ENCODE peak calls at places on chromosome 10, in five cellular contexts. O is SK-N-SH, E is right lobe of liver, T is osteoblast, L is stomach. G is an unnamed sample. For H3K4me1, the result is how much of the 10 kb centered on the place peaks cover.

GRCh38 chr10:48197236-48197899 is 77.1 kb downstream of the FRMPD2 start:
- DNase-seq in L (no peak), O (no peak), E (no peak), T (no peak), G (no peak)

GRCh38 chr10:113720386-113720785 is 31.1 kb upstream of the PLEKHS1 start:
- DNase-seq in E (no peak), O (no peak), L (no peak), T (no peak), G (no peak)

GRCh38 chr10:42543840-42544372 is 94.5 kb downstream of the ZNF33B start:
- DNase-seq in L (no peak), E (no peak), T (no peak), O (no peak), G (no peak)

GRCh38 chr10:123391275-123392028 is 237.2 kb downstream of the BUB3 start:
- DNase-seq in L (no peak), E (no peak), T (no peak), O (no peak), G (no peak)

GRCh38 chr10:88898727-88899126 is 18.7 kb downstream of the STAMBPL1 start:
- DNase-seq in O (no peak), E (no peak), T (no peak), L (no peak), G (no peak)

GRCh38 chr10:4939224-4940072 is 23.8 kb upstream of the AKR1C1 start:
- DNase-seq in T (peak), L (no peak), E (no peak), O (no peak), G (no peak)

GRCh38 chr10:75272896-75273295 is 37.1 kb upstream of the COMTD1 start:
- DNase-seq in E (no peak), T (no peak), O (no peak), L (peak), G (no peak)

GRCh38 chr10:98361131-98361633 is 53.8 kb downstream of the PYROXD2 start:
- DNase-seq in L (peak), E (no peak), O (no peak), T (peak), G (peak)

GRCh38 chr10:15868006-15868405 is 7.7 kb upstream of the MINDY3 start:
- DNase-seq in O (no peak), T (no peak), L (no peak), E (no peak), G (no peak)

GRCh38 chr10:97023401-97024180 is 162.2 kb downstream of the SLIT1 start:
- DNase-seq in O (no peak), E (no peak), L (no peak), T (peak), G (no peak)

GRCh38 chr10:122276611-122277205 is 5.6 kb downstream of the BTBD16 start:
- DNase-seq in T (no peak), L (peak), O (no peak), E (no peak), G (no peak)

GRCh38 chr10:8874972-8875371 is 820.5 kb downstream of the GATA3 start:
- DNase-seq in O (no peak), E (no peak), T (no peak), L (no peak), G (no peak)

GRCh38 chr10:103238506-103239252 is 7.0 kb upstream of the RPEL1 start:
- DNase-seq in L (peak), O (no peak), T (peak), E (no peak), G (peak)

GRCh38 chr10:132628966-132629900 is 91.6 kb downstream of the INPP5A start:
- DNase-seq in O (no peak), E (no peak), T (peak), L (no peak), G (no peak)
- H3K4me1 ChIP-seq in O (under half), E (under half), T (under half), L (half or more), G (under half)

GRCh38 chr10:100749059-100749308 is 3.6 kb downstream of the PAX2 start:
- DNase-seq in O (no peak), T (no peak), L (no peak), E (no peak), G (no peak)
- H3K4me1 ChIP-seq in O (under half), T (under half), L (half or more), E (under half), G (under half)

GRCh38 chr10:112362833-112363232 is 11.1 kb upstream of the ACSL5 start:
- DNase-seq in T (no peak), L (no peak), O (no peak), E (peak), G (peak)
- H3K4me1 ChIP-seq in T (under half), L (under half), O (under half), E (under half), G (under half)

GRCh38 chr10:7090529-7090928 is 320.3 kb downstream of the SFMBT2 start:
- DNase-seq in L (no peak), E (no peak), T (no peak), O (no peak), G (no peak)

GRCh38 chr10:7084255-7085005 is 326.4 kb downstream of the SFMBT2 start:
- DNase-seq in O (no peak), E (no peak), L (no peak), T (no peak), G (no peak)

GRCh38 chr10:7085147-7085912 is 325.5 kb downstream of the SFMBT2 start:
- DNase-seq in O (no peak), T (no peak), L (no peak), E (no peak), G (no peak)

GRCh38 chr10:7082967-7083366 is 327.9 kb downstream of the SFMBT2 start:
- DNase-seq in O (no peak), T (no peak), L (no peak), E (no peak), G (no peak)

DNA sequence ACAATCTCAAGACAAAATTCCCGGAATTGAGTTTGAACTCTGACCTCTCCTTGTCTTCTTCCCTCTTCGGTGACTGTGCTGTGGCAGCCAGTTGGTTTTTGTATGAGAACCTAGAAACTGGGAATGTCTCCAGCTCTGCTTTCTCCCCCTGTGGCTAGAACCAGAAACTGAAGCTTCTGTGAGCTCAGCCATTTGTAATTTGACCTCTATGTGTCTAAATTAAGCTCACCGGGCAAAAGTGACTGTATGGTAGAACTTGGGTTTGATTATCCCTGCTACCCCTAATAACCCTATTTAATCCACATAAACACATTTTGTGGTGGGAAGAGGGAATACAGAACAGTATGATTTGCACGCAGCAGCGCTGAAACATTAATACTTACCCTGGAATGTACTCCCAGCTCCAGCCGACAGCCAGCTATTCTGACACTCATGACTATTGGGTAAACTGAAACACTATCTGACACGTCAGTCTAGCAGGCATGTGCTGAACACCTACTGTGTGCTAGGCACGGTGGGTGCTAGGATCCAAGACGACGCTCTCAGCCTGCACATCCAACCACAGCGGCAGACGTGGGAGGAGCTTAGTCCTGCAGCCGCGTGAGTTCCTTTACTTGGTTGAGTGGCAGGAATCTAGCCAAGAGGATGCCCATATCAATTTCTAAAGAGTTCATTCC is 324.8 kb downstream of the SFMBT2 start:
- DNase-seq in L (no peak), E (no peak), T (no peak), O (no peak), G (no peak)
- H3K4me1 ChIP-seq in L (under half), E (under half), T (under half), O (under half), G (under half)

GRCh38 chr10:3486346-3487065 is 298.5 kb downstream of the KLF6 start:
- DNase-seq in O (peak), T (no peak), E (no peak), L (peak), G (peak)

GRCh38 chr10:3484306-3485187 is 300.5 kb downstream of the KLF6 start:
- DNase-seq in O (no peak), E (no peak), T (peak), L (no peak), G (no peak)

GRCh38 chr10:3487228-3487627 is 297.8 kb downstream of the KLF6 start:
- DNase-seq in T (no peak), E (no peak), L (no peak), O (no peak), G (no peak)

GRCh38 chr10:3482200-3482993 is 302.6 kb downstream of the KLF6 start:
- DNase-seq in L (peak), T (peak), E (no peak), O (no peak), G (peak)

GRCh38 chr10:3485287-3485686 is 299.7 kb downstream of the KLF6 start:
- DNase-seq in L (no peak), T (peak), E (no peak), O (no peak), G (no peak)
- H3K4me1 ChIP-seq in L (under half), T (under half), E (under half), O (under half), G (under half)

GRCh38 chr10:86959737-86960002 is 1.3 kb downstream of the SNCG start:
- DNase-seq in T (no peak), L (no peak), O (no peak), E (no peak), G (no peak)
- H3K4me1 ChIP-seq in T (under half), L (under half), O (under half), E (under half), G (under half)

GRCh38 chr10:33100996-33101747 is 143.1 kb upstream of the ITGB1 start:
- DNase-seq in O (no peak), L (no peak), T (no peak), E (no peak), G (no peak)

GRCh38 chr10:33099748-33100147 is 141.7 kb upstream of the ITGB1 start:
- DNase-seq in T (peak), E (no peak), O (no peak), L (no peak), G (no peak)

GRCh38 chr10:33103980-33104379 is 145.9 kb upstream of the ITGB1 start:
- DNase-seq in E (no peak), T (no peak), L (no peak), O (no peak), G (no peak)

GRCh38 chr10:33098966-33099663 is 141.1 kb upstream of the ITGB1 start:
- DNase-seq in E (no peak), L (no peak), O (no peak), T (no peak), G (no peak)

DNA sequence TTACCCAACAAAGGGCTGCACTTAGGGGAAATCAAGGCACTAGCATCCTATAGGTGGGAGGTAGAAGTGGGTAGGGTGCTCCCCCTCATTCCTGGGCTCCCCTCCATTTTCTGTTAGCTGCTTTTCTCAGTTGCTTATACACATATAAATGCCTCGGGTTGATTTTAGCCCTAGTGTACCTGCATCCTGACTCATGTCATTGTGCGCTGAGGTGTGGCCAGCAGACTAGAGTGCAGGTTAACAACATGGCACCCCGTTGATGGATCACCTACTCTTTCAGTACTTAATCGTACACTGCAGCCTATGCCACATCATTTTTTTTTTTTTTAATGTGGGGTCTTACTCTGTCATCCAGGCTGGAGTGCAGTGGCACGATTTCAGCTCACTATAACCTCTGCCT is 144.0 kb upstream of the ITGB1 start:
- DNase-seq in L (no peak), O (no peak), E (no peak), T (no peak), G (no peak)
- H3K4me1 ChIP-seq in L (under half), O (under half), E (under half), T (under half), G (under half)

G was measured in transverse colon.